ENCODE peak calls at places on chromosomes 1 and 21, in four cellular contexts. K is PC-9, W is body of pancreas, O is A673. M is an unnamed sample. For H3K27me3 and H3K9me3, the result is how much of the 10 kb centered on the place peaks cover.

GRCh38 chr1:33435096-33435820 is 4.4 kb upstream of the PHC2 start:
- DNase-seq in W (no peak), O (peak), K (no peak), M (no peak)

GRCh38 chr1:17369466-17369865 is 2.5 kb upstream of the PADI6 start:
- DNase-seq in W (no peak), K (peak), O (no peak), M (no peak)

GRCh38 chr1:29713857-29714256 is 477.5 kb downstream of the PTPRU start:
- DNase-seq in O (no peak), K (no peak), W (no peak), M (no peak)

GRCh38 chr1:195899762-195900352 is 708.4 kb downstream of the KCNT2 start:
- DNase-seq in W (no peak), O (no peak), K (no peak), M (no peak)

GRCh38 chr1:157691285-157691920 is 9.2 kb downstream of the FCRL3 start:
- DNase-seq in K (no peak), W (no peak), O (peak), M (no peak)

GRCh38 chr1:227885135-227885647 is 62.5 kb downstream of the WNT9A start:
- DNase-seq in O (no peak), K (no peak), W (no peak), M (peak)

GRCh38 chr21:40732998-40733397 is 114.0 kb downstream of the DSCAM start:
- DNase-seq in W (no peak), K (no peak), O (no peak), M (no peak)

GRCh38 chr1:28437924-28438699 is 67.7 kb upstream of the RCC1 start:
- DNase-seq in W (peak), O (peak), K (peak), M (peak)

GRCh38 chr1:58426918-58427317 is 119.6 kb downstream of the OMA1 start:
- DNase-seq in O (no peak), K (no peak), W (no peak), M (no peak)

GRCh38 chr21:33058468-33059318 is 11.2 kb upstream of the OLIG1 start:
- DNase-seq in K (no peak), O (no peak), W (peak), M (peak)

GRCh38 chr1:232978091-232978634 is 27.8 kb downstream of the NTPCR start:
- DNase-seq in O (peak), K (no peak), W (no peak), M (no peak)

GRCh38 chr1:150237746-150238145 is 1.8 kb upstream of the ANP32E start:
- DNase-seq in W (no peak), O (no peak), K (no peak), M (no peak)

GRCh38 chr1:111904478-111905218 is 84.8 kb downstream of the KCND3 start:
- DNase-seq in K (no peak), W (no peak), O (peak), M (peak)

GRCh38 chr1:94456736-94457135 is 38.5 kb downstream of the ABCD3 start:
- DNase-seq in W (no peak), O (no peak), K (no peak), M (no peak)

GRCh38 chr1:30378991-30379581 is 344.3 kb downstream of the MATN1 start:
- DNase-seq in K (no peak), W (no peak), O (peak), M (no peak)

GRCh38 chr1:152870831-152871730 is 7.0 kb upstream of the SMCP start:
- DNase-seq in W (peak), K (peak), O (peak), M (no peak)

GRCh38 chr1:8232036-8232757 is 85.7 kb upstream of the SLC45A1 start:
- DNase-seq in K (no peak), O (no peak), W (peak), M (no peak)

GRCh38 chr1:59856725-59857338 is 42.1 kb downstream of the HOOK1 start:
- DNase-seq in K (no peak), W (peak), O (no peak), M (no peak)

GRCh38 chr1:115373305-115373704 is 35.3 kb upstream of the NGF start:
- DNase-seq in W (no peak), K (peak), O (no peak), M (no peak)

GRCh38 chr1:172089768-172090510 is 248.6 kb downstream of the DNM3 start:
- DNase-seq in K (no peak), W (peak), O (peak), M (peak)

GRCh38 chr1:224542783-224543440 is 73.2 kb upstream of the CNIH3 start:
- DNase-seq in K (peak), O (peak), W (no peak), M (no peak)

GRCh38 chr1:109307363-109308021 is 681 bp upstream of the MYBPHL start:
- DNase-seq in O (peak), W (peak), K (no peak), M (peak)

GRCh38 chr21:44093761-44094160 is 13.4 kb upstream of the PWP2 start:
- DNase-seq in O (no peak), W (no peak), K (no peak), M (no peak)

GRCh38 chr1:213934642-213935041 is 53.1 kb upstream of the PROX1 start:
- DNase-seq in K (peak), O (no peak), W (peak), M (peak)

GRCh38 chr1:240031009-240031408 is 60.7 kb upstream of the FMN2 start:
- DNase-seq in W (no peak), O (no peak), K (no peak), M (no peak)

GRCh38 chr1:32496127-32496526 is 31.3 kb downstream of the ZBTB8B start:
- DNase-seq in O (peak), W (no peak), K (no peak), M (no peak)

GRCh38 chr1:8746554-8746953 is 70.9 kb downstream of the RERE start:
- DNase-seq in W (no peak), O (no peak), K (no peak), M (no peak)

GRCh38 chr1:71587961-71588360 is 507.1 kb upstream of the ZRANB2 start:
- DNase-seq in K (no peak), O (peak), W (no peak), M (no peak)

GRCh38 chr1:29280780-29281131 is 44.4 kb downstream of the PTPRU start:
- DNase-seq in K (no peak), O (no peak), W (no peak), M (no peak)

GRCh38 chr1:150110066-150110465 is 39.6 kb upstream of the PLEKHO1 start:
- DNase-seq in W (no peak), O (peak), K (no peak), M (no peak)

GRCh38 chr1:53606197-53607095 is 132.5 kb downstream of the GLIS1 start:
- DNase-seq in W (no peak), K (no peak), O (no peak), M (no peak)

GRCh38 chr1:172320723-172321122 is 99.8 kb upstream of the C1orf105 start:
- DNase-seq in K (no peak), W (no peak), O (peak), M (no peak)

GRCh38 chr1:214076341-214077035 is 88.7 kb downstream of the PROX1 start:
- DNase-seq in O (no peak), K (no peak), W (peak), M (no peak)

GRCh38 chr21:35400233-35400939 is 351.3 kb upstream of the RUNX1 start:
- DNase-seq in K (peak), W (peak), O (no peak), M (no peak)

GRCh38 chr1:69700770-69701169 is 133.0 kb downstream of the LRRC7 start:
- DNase-seq in W (peak), K (no peak), O (peak), M (no peak)

GRCh38 chr1:145978860-145979745 is 14.6 kb downstream of the POLR3GL start:
- DNase-seq in O (peak), W (peak), K (peak), M (peak)

GRCh38 chr1:172761581-172762025 is 102.7 kb downstream of the FASLG start:
- DNase-seq in O (no peak), W (no peak), K (peak), M (no peak)

GRCh38 chr1:111702504-111703050 is 36.6 kb downstream of the INKA2 start:
- DNase-seq in W (no peak), O (no peak), K (no peak), M (no peak)

GRCh38 chr21:38228115-38228514 is 28.7 kb upstream of the KCNJ15 start:
- DNase-seq in W (peak), O (no peak), K (no peak), M (no peak)

GRCh38 chr1:22398656-22399420 is 52.8 kb upstream of the ZBTB40 start:
- DNase-seq in W (no peak), O (no peak), K (no peak), M (no peak)
- H3K27me3 ChIP-seq in W (under half), O (under half), K (under half), M (half or more)

GRCh38 chr1:6220236-6220635 is 14.3 kb downstream of the RNF207 start:
- DNase-seq in O (no peak), K (peak), W (no peak), M (no peak)

GRCh38 chr1:6221210-6221784 is 14.5 kb downstream of the ICMT start:
- DNase-seq in O (no peak), K (no peak), W (no peak), M (no peak)

GRCh38 chr1:6223617-6224016 is 12.1 kb downstream of the ICMT start:
- DNase-seq in K (no peak), W (no peak), O (no peak), M (no peak)

GRCh38 chr1:6224733-6225132 is 11.0 kb downstream of the ICMT start:
- DNase-seq in O (no peak), W (no peak), K (peak), M (no peak)

DNA sequence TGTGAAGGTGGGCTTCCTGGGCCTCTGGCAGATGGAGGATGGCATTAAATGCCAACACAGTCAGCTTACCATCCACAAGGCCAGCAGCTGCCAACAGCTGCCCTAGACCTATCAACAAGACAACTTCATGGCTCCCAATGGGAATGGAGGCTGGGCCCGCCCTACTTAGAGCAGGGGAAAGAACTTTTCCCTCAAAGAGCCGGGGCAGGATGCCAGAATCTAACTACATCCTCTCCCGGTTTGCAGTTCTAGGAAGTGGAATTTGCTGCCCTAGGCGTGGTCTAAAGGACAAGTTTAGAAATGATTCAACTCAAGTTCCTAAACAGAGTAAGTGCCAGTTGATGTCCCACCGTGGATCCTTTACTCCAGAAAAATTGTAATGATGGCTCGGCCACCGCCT is 13.1 kb downstream of the ICMT start:
- DNase-seq in O (no peak), K (no peak), W (no peak), M (no peak)
- H3K9me3 ChIP-seq in O (under half), K (under half), W (under half), M (under half)

GRCh38 chr1:118947003-118947765 is 41.0 kb downstream of the TBX15 start:
- DNase-seq in O (no peak), K (no peak), W (no peak), M (no peak)

GRCh38 chr1:118944546-118944945 is 43.6 kb downstream of the TBX15 start:
- DNase-seq in K (no peak), O (no peak), W (no peak), M (no peak)

GRCh38 chr1:118945460-118945859 is 42.7 kb downstream of the TBX15 start:
- DNase-seq in W (no peak), O (peak), K (no peak), M (no peak)

GRCh38 chr1:118940957-118941356 is 47.2 kb downstream of the TBX15 start:
- DNase-seq in W (no peak), K (no peak), O (no peak), M (no peak)

GRCh38 chr1:118944133-118944532 is 44.0 kb downstream of the TBX15 start:
- DNase-seq in O (no peak), W (no peak), K (no peak), M (no peak)
- H3K27me3 ChIP-seq in O (under half), W (under half), K (under half), M (under half)

GRCh38 chr1:4213599-4213998 is 313.5 kb upstream of the C1orf174 start:
- DNase-seq in W (no peak), O (no peak), K (no peak), M (no peak)
- H3K9me3 ChIP-seq in W (under half), O (under half), K (under half), M (under half)

GRCh38 chr1:160004001-160004400 is 27.8 kb downstream of the PIGM start:
- DNase-seq in O (no peak), W (no peak), K (no peak), M (no peak)

GRCh38 chr1:160007577-160008200 is 24.1 kb downstream of the PIGM start:
- DNase-seq in W (no peak), K (no peak), O (peak), M (no peak)

GRCh38 chr1:160004427-160004826 is 27.4 kb downstream of the PIGM start:
- DNase-seq in W (no peak), K (no peak), O (no peak), M (no peak)

GRCh38 chr1:160005070-160005469 is 26.7 kb downstream of the PIGM start:
- DNase-seq in K (no peak), W (no peak), O (no peak), M (no peak)

DNA sequence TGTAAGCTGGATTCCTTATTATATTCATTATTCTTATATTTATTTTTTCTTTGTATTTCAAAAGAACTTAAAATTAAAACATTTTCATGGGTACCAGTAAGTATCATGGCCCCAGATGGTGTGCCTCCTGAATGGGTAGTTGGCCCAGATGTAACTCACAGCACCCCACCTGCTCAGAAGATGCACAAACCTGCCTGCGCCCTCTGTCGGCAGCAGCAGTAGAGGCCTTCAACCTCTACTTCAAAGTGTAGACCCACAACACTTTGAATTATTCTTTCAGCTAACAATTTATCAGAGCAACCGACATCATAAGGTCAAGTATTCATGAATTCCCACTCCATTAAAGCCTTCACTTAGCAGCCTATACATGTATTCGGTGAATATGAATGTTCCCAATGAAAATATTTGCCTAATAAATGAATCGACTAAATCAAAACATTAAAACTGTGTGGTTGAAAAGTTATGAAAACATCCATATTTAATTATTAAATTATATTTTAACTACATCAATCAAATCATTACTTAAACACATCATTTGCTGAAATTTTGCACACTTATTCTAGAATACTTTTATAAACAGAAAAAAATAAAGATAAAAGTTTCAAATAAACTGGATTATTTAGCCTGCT is 25.4 kb downstream of the PIGM start:
- DNase-seq in W (peak), O (peak), K (peak), M (peak)
- H3K27me3 ChIP-seq in W (under half), O (under half), K (under half), M (under half)

GRCh38 chr1:96979869-96980268 is 258.3 kb downstream of the PTBP2 start:
- DNase-seq in K (peak), W (no peak), O (no peak), M (no peak)
- H3K9me3 ChIP-seq in K (under half), W (under half), O (under half), M (under half)

DNA sequence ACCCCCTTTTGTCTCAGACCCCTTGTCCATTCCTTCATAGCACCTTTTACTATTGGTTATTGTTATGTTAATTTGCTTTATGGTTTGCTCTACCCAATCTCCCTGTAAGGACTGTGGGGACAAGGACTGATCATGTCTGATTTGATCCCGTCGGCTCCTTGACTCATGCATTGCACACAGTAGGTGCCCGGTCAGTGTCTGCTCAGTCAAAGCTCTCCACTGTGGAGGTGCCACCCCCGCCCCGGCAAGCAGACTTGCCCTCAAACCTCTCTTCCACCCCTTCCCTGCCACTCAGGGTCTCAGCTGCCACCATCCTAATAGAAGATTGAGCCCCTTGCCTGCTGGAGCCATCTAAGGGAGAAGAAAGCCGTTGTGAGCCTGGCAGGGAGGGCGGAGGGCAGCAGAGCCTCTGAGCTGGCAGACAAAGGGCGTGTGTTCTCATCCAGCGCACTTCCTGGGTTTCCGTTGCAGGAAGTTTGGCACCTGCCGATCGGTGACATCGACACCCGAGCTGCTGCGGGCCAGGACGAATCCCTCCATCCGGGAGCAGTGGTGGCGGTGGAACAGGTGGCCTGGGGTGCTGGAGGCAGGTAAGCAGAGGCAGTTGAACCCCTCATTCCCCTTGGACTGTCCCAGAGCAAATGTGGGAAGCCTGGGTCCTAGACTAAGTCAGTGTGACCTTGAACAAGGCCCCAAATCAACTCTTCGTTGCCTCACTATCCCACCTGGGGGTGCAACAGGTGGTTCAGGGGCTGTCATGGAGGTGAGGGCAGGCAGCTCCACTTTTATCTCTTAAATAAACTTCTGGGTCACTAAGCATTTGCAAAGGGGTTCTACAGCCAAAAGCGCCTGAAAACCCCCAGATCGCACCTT is 2.2 kb upstream of the FBLIM1 start:
- DNase-seq in K (peak), W (peak), O (no peak), M (no peak)
- H3K27me3 ChIP-seq in K (under half), W (under half), O (under half), M (under half)

GRCh38 chr1:163633366-163633765 is 311.6 kb downstream of the NUF2 start:
- DNase-seq in O (no peak), K (no peak), W (no peak), M (no peak)
- H3K9me3 ChIP-seq in O (under half), K (under half), W (under half), M (under half)

DNA sequence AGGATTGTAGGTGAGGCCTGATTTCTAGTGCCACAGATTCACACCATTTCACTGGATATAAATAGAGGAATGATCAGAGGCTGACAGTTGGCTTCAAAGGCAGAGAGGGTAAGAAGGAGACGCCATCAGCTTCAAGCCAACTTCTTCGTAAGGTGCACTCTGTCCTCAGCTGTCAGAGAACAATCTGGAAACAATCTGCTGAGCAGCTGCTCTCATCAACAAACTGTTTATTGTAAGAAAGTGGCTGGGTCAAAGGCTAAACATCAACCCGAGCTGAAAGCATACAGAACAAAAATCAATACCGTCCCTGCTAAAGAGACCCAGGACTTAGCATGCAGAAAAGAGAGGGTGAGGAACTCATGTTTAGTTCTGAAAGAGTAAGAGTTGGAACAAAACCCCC is 48.2 kb downstream of the HLCS start:
- DNase-seq in O (no peak), K (no peak), W (peak), M (no peak)
- H3K27me3 ChIP-seq in O (under half), K (under half), W (under half), M (under half)